ENCODE peak calls at places on chromosome 2, in four cellular contexts. Z, R, H and D are unnamed samples.

GRCh38 chr2:135573620-135574019 is 42.3 kb downstream of the R3HDM1 start:
- DNase-seq in Z (no peak), R (no peak), H (no peak), D (no peak)

GRCh38 chr2:240964221-240964853 is 34.1 kb upstream of the SNED1 start:
- DNase-seq in Z (peak), R (no peak), H (peak), D (peak)

GRCh38 chr2:226515344-226516055 is 284.1 kb downstream of the IRS1 start:
- DNase-seq in Z (no peak), R (no peak), H (no peak), D (no peak)

GRCh38 chr2:78417355-78417754 is 608.1 kb upstream of the REG3G start:
- DNase-seq in Z (no peak), R (no peak), H (no peak), D (no peak)

GRCh38 chr2:218671077-218671653 is 637 bp downstream of the RNF25 start:
- DNase-seq in Z (no peak), R (no peak), H (no peak), D (no peak)

GRCh38 chr2:12455626-12456025 is 261.1 kb upstream of the TRIB2 start:
- DNase-seq in Z (no peak), R (no peak), H (no peak), D (no peak)

GRCh38 chr2:95387358-95387757 is 15.2 kb upstream of the FAHD2A start:
- DNase-seq in Z (no peak), R (no peak), H (no peak), D (no peak)

GRCh38 chr2:198143793-198144192 is 339.4 kb downstream of the PLCL1 start:
- DNase-seq in Z (no peak), R (no peak), H (no peak), D (no peak)

GRCh38 chr2:44310287-44310686 is 35.0 kb downstream of the SLC3A1 start:
- DNase-seq in Z (no peak), R (peak), H (no peak), D (no peak)

GRCh38 chr2:120934891-120935338 is 199.2 kb downstream of the GLI2 start:
- DNase-seq in Z (no peak), R (no peak), H (no peak), D (no peak)

GRCh38 chr2:104690255-104690999 is 163.5 kb upstream of the POU3F3 start:
- DNase-seq in Z (no peak), R (no peak), H (no peak), D (no peak)

GRCh38 chr2:174694196-174694878 is 69.9 kb downstream of the CHRNA1 start:
- DNase-seq in Z (no peak), R (no peak), H (no peak), D (no peak)

DNA sequence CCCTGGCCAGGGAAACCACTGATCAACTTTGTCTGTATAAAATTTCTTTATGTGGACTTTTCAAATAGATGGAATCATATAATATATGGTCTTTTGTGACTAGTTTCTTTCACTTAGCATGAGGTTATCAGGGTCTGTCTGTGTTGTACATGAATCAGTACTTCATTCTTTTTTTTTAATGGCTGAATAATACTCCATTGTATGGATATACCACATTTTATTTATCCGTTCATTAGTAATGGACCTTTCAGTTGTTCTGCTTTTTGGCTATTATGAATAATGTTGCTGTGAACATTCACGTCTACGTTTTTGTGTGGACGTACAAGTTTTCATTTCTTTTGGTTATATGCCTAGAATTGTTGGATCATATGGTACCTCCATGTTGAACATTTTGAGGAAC is 69.1 kb upstream of the GAREM2 start:
- DNase-seq in Z (no peak), R (no peak), H (no peak), D (no peak)
- TF ChIP-seq CTCF in Z (no peak), R (no peak), H (no peak), D (no peak)

DNA sequence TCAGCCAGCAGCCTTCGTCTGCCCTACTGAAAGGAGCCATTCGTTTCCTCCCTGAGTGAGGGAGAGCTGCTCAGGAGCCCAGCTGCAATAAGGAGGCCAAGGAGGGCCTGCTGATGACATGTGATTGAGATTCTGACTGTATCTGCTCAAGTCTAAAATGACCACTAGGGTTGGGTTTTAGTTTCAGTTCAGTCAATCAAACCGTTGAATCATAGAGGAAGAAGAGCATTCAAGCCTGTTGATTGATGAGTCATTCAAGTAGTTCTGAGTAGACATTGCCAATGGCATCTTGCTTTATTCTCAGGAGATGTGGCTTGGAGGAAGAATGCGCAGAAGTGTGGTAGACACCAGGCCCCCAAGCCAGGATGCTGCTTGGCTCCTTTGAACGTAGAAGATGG is 19.9 kb upstream of the BCL2L11 start:
- DNase-seq in Z (no peak), R (peak), H (no peak), D (no peak)
- TF ChIP-seq CTCF in Z (no peak), R (peak), H (no peak), D (peak)

GRCh38 chr2:144099746-144100438 is 420.0 kb downstream of the ZEB2 start:
- DNase-seq in Z (no peak), R (no peak), H (no peak), D (no peak)
- TF ChIP-seq CTCF in Z (no peak), R (no peak), H (no peak), D (no peak)

DNA sequence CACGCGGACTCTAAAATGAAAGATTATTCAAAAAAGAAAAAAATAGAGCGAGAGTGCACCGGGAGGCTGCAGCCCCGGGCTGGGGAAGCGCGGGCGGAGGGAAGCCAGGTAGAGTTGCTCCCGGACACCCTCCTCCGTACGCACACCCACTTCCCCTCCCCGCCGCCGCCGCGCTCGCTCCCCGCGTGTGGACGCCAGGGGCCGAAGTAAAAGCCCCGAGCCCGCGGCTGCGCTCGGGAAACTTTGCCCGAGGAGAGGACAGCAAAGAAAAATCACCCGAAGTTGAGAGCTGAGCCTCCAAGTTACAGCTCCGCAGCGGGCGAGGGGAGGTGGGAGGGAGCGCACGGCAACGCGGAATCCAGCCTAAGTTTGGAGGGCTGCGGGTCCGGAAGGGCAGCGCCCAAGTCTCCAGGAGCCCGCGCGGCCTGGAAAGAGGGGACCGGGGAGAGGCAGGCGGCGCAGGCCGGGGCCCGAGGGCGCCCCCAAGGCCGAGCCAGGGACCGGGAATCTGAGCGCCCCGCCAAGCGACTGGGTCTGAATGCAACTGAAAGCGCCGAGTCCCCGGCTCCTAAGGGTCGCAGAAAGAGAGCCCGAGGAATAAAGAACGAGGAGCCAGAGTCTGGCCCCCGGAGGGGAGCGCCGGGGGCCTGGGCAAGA is 666 bp upstream of the BCL11A start:
- DNase-seq in Z (peak), R (peak), H (no peak), D (no peak)
- TF ChIP-seq CTCF in Z (no peak), R (no peak), H (no peak), D (no peak)